ENCODE peak calls at places on chromosomes 3 and 15, in five cellular contexts. G is pancreas, H is HepG2, R is esophagus squamous epithelium, I is body of pancreas. A is an unnamed sample. For H3K4me1, the result is how much of the 10 kb centered on the place peaks cover.

GRCh38 chr3:49519916-49520385 is 34.3 kb upstream of the BSN start:
- DNase-seq in I (no peak), R (no peak), G (no peak), H (no peak), A (no peak)

GRCh38 chr3:10707089-10707983 is 108.7 kb upstream of the SLC6A11 start:
- DNase-seq in G (no peak), R (no peak), I (no peak), H (no peak), A (no peak)

GRCh38 chr3:81778678-81779182 is 17.3 kb upstream of the GBE1 start:
- DNase-seq in H (no peak), R (no peak), G (no peak), I (no peak), A (no peak)

GRCh38 chr3:27507515-27508266 is 23.5 kb upstream of the SLC4A7 start:
- DNase-seq in G (no peak), H (no peak), R (no peak), I (peak), A (no peak)

GRCh38 chr3:138412821-138413531 is 21.4 kb upstream of the ESYT3 start:
- DNase-seq in I (no peak), R (no peak), H (no peak), G (no peak), A (no peak)

GRCh38 chr3:170614214-170614966 is 28.5 kb upstream of the SLC7A14 start:
- DNase-seq in G (no peak), H (no peak), I (peak), R (no peak), A (no peak)

GRCh38 chr15:78909791-78910228 is 35.0 kb downstream of the CTSH start:
- DNase-seq in I (no peak), G (no peak), H (peak), R (no peak), A (peak)

GRCh38 chr15:52709172-52709979 is 30.2 kb upstream of the ATOSA start:
- DNase-seq in G (peak), H (peak), R (no peak), I (peak), A (no peak)

GRCh38 chr15:72962054-72962702 is 90.1 kb upstream of the NEO1 start:
- DNase-seq in H (no peak), R (no peak), G (no peak), I (no peak), A (no peak)

GRCh38 chr3:39809181-39809994 is at the start of gene MYRIP:
- DNase-seq in G (peak), I (peak), H (peak), R (no peak), A (no peak)

GRCh38 chr3:37862219-37862711 is 585 bp downstream of the CTDSPL start:
- DNase-seq in I (peak), H (no peak), R (no peak), G (peak), A (peak)

GRCh38 chr3:183375787-183376186 is 52.6 kb downstream of the MCF2L2 start:
- DNase-seq in H (no peak), G (no peak), R (no peak), I (no peak), A (no peak)

GRCh38 chr3:183378008-183378407 is 50.4 kb downstream of the MCF2L2 start:
- DNase-seq in R (no peak), H (no peak), I (no peak), G (no peak), A (no peak)

GRCh38 chr3:183377307-183377959 is 51.0 kb downstream of the MCF2L2 start:
- DNase-seq in H (no peak), R (no peak), G (no peak), I (no peak), A (no peak)

GRCh38 chr3:183372911-183373310 is 55.5 kb downstream of the MCF2L2 start:
- DNase-seq in R (no peak), I (no peak), G (no peak), H (no peak), A (no peak)

GRCh38 chr3:183375337-183375736 is 53.1 kb downstream of the MCF2L2 start:
- DNase-seq in G (no peak), H (no peak), R (no peak), I (no peak), A (no peak)
- H3K4me1 ChIP-seq in G (under half), H (under half), R (under half), I (under half), A (under half)

DNA sequence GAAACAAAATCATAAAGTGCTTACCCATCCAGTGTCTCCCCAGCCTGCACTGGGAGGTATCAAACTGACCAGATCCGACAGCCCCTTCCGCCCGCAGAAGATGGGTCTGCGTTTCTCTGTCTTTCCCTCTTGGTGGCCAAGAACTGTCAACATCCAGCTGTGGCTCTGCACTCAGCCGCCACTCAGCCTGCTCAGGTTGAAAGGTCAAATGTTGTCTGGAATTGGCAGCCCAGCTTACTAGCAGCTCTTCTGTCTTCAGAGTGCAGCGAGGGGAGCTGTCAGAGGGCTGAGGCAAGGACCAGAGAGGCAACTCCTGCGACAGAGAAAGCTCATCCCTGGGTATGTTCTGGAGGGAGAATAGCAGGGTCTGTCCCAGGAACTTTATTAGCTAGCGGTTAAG is 45.4 kb downstream of the GOLGA6L2 start:
- DNase-seq in H (no peak), I (no peak), G (no peak), R (no peak), A (no peak)
- H3K27ac ChIP-seq in H (no peak), I (no peak), G (no peak), R (no peak), A (no peak)

GRCh38 chr3:134959516-134959915 is 164.5 kb downstream of the EPHB1 start:
- DNase-seq in H (no peak), G (no peak), R (no peak), I (no peak), A (no peak)

GRCh38 chr3:134956844-134957243 is 161.8 kb downstream of the EPHB1 start:
- DNase-seq in R (no peak), H (no peak), G (no peak), I (no peak), A (no peak)

GRCh38 chr3:134956395-134956794 is 161.3 kb downstream of the EPHB1 start:
- DNase-seq in I (no peak), R (no peak), H (no peak), G (no peak), A (no peak)

GRCh38 chr3:134952372-134952771 is 157.3 kb downstream of the EPHB1 start:
- DNase-seq in R (no peak), G (no peak), I (no peak), H (no peak), A (no peak)

DNA sequence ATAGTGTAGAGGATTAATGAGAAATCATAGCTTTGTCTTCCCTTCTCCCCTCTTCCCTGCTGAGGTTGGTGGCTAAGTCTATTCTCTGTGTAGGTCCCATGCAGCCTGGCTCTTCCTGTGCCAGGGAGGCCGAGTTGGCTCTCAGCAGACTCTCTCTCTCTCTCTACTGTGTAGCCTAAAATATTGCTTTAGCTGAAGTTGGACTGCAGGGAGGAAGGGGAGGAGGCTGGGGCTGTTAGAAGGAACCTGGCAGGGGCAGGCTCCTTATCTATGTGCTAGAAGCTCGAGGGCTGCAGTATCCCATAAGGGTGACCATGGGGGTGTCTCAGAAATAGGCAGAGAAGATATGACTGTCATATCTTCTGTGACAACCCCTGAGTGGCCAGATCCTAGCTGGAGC is 160.8 kb downstream of the EPHB1 start:
- DNase-seq in R (no peak), I (no peak), H (no peak), G (no peak), A (no peak)
- H3K4me1 ChIP-seq in R (under half), I (under half), H (under half), G (under half), A (under half)

GRCh38 chr3:4741404-4742307 is 237.6 kb upstream of the BHLHE40 start:
- DNase-seq in H (peak), R (no peak), I (peak), G (peak), A (peak)
- H3K27ac ChIP-seq in H (no peak), R (peak), I (peak), G (peak), A (peak)

GRCh38 chr15:89098281-89098680 is 10.0 kb downstream of the ABHD2 start:
- DNase-seq in H (no peak), I (no peak), R (no peak), G (no peak), A (peak)

GRCh38 chr15:89096664-89097063 is 8.4 kb downstream of the ABHD2 start:
- DNase-seq in H (no peak), R (no peak), I (no peak), G (no peak), A (no peak)

GRCh38 chr15:89101302-89102191 is 13.3 kb downstream of the ABHD2 start:
- DNase-seq in G (peak), H (peak), R (no peak), I (peak), A (peak)

GRCh38 chr15:89097313-89097712 is 9.1 kb downstream of the ABHD2 start:
- DNase-seq in R (no peak), H (no peak), I (no peak), G (no peak), A (no peak)

GRCh38 chr15:89099968-89100367 is 11.7 kb downstream of the ABHD2 start:
- DNase-seq in H (no peak), I (no peak), R (no peak), G (no peak), A (no peak)
- H3K4me1 ChIP-seq in H (half or more), I (half or more), R (under half), G (half or more), A (under half)

GRCh38 chr3:124559650-124560405 is 170.4 kb upstream of the UMPS start:
- DNase-seq in G (peak), R (no peak), I (peak), H (peak), A (peak)
- H3K27ac ChIP-seq in G (no peak), R (no peak), I (no peak), H (no peak), A (no peak)

GRCh38 chr3:134232146-134232545 is 18.5 kb downstream of the RYK start:
- DNase-seq in H (no peak), G (no peak), I (no peak), R (no peak), A (no peak)
- H3K4me1 ChIP-seq in H (under half), G (under half), I (under half), R (under half), A (under half)